ENCODE peak calls at places on chromosomes 11 and 22, in seven cellular contexts. I, F, M, V, K, Z and C are unnamed samples.

GRCh38 chr22:48452766-48453165 is 1374.9 kb downstream of the BRD1 start:
- DNase-seq in I (no peak), K (no peak), F (no peak), V (no peak), Z (no peak), M (no peak), C (no peak)

GRCh38 chr11:65862191-65862735 is 2.0 kb downstream of the MUS81 start:
- DNase-seq in K (no peak), Z (no peak), I (no peak), M (no peak), V (no peak), F (no peak), C (no peak)

GRCh38 chr22:38788417-38788816 is 5.5 kb downstream of the DNAL4 start:
- DNase-seq in V (peak; percentile 92), I (no peak), M (no peak), Z (no peak), K (peak; percentile 81), F (no peak), C (peak; percentile 62)

GRCh38 chr11:116485425-116485824 is 287.4 kb downstream of the BUD13 start:
- DNase-seq in M (no peak), I (no peak), K (no peak), V (no peak), F (no peak), Z (no peak), C (no peak)

GRCh38 chr11:73404048-73404447 is 27.8 kb downstream of the RELT start:
- DNase-seq in K (peak; percentile 82), F (no peak), V (peak; percentile 61), M (no peak), I (peak; percentile 66), Z (no peak), C (peak; percentile 56)

GRCh38 chr11:57815476-57815875 is 53.9 kb downstream of the CTNND1 start:
- DNase-seq in V (no peak), I (no peak), Z (no peak), K (no peak), M (no peak), F (no peak), C (no peak)

GRCh38 chr22:19930537-19931486 is 10.8 kb upstream of the COMT start:
- DNase-seq in Z (no peak), F (no peak), K (no peak), I (no peak), V (no peak), M (no peak), C (no peak)

GRCh38 chr11:134545521-134545920 is 133.5 kb upstream of the B3GAT1 start:
- DNase-seq in V (no peak), F (no peak), K (no peak), Z (no peak), I (no peak), M (no peak), C (no peak)

GRCh38 chr11:33742249-33742851 is 6.1 kb upstream of the CD59 start:
- DNase-seq in V (peak; percentile 28), I (no peak), K (peak; percentile 50), M (no peak), F (no peak), Z (no peak), C (peak; percentile 48)